ENCODE peak calls at places on chromosomes 11 and 22, in four cellular contexts. R is K562, F is H1, P is HepG2. O is an unnamed sample.

GRCh38 chr11:60864856-60865513 is 2.4 kb upstream of the ZP1 start:
- DNase-seq in R (no peak), F (no peak), P (no peak), O (no peak)

GRCh38 chr11:94782446-94782845 is 14.3 kb downstream of the AMOTL1 start:
- DNase-seq in R (no peak), F (no peak), P (no peak), O (no peak)

GRCh38 chr11:120290945-120291344 is 34.2 kb upstream of the TLCD5 start:
- DNase-seq in R (no peak), F (no peak), P (no peak), O (no peak)

GRCh38 chr11:298406-299065 is 790 bp downstream of the IFITM5 start:
- DNase-seq in R (no peak), F (no peak), P (no peak), O (no peak)

GRCh38 chr22:30503551-30503950 is 1.9 kb downstream of the SEC14L4 start:
- DNase-seq in R (no peak), F (no peak), P (no peak), O (no peak)

GRCh38 chr22:42179616-42180015 is 49.0 kb upstream of the CYP2D6 start:
- DNase-seq in R (no peak), F (no peak), P (no peak), O (no peak)

GRCh38 chr11:46845440-46845739 is 690 bp downstream of the CKAP5 start:
- DNase-seq in R (no peak), F (no peak), P (no peak), O (no peak)

GRCh38 chr11:119754656-119755350 is 25.8 kb upstream of the NECTIN1 start:
- DNase-seq in R (no peak), F (no peak), P (no peak), O (no peak)

GRCh38 chr11:69697861-69698260 is 6.0 kb downstream of the FGF19 start:
- DNase-seq in R (no peak), F (no peak), P (no peak), O (no peak)

GRCh38 chr22:38718414-38718813 is 12.7 kb downstream of the GTPBP1 start:
- DNase-seq in R (no peak), F (no peak), P (peak; percentile 47), O (peak; percentile 84)

GRCh38 chr22:36612458-36612857 is 83.5 kb upstream of the EIF3D start:
- DNase-seq in R (no peak), F (no peak), P (no peak), O (no peak)

GRCh38 chr11:121236115-121237001 is 56.2 kb upstream of the SC5D start:
- DNase-seq in R (no peak), F (no peak), P (no peak), O (no peak)

GRCh38 chr11:106410902-106411301 is 333.4 kb downstream of the AASDHPPT start:
- DNase-seq in R (no peak), F (no peak), P (no peak), O (no peak)

DNA sequence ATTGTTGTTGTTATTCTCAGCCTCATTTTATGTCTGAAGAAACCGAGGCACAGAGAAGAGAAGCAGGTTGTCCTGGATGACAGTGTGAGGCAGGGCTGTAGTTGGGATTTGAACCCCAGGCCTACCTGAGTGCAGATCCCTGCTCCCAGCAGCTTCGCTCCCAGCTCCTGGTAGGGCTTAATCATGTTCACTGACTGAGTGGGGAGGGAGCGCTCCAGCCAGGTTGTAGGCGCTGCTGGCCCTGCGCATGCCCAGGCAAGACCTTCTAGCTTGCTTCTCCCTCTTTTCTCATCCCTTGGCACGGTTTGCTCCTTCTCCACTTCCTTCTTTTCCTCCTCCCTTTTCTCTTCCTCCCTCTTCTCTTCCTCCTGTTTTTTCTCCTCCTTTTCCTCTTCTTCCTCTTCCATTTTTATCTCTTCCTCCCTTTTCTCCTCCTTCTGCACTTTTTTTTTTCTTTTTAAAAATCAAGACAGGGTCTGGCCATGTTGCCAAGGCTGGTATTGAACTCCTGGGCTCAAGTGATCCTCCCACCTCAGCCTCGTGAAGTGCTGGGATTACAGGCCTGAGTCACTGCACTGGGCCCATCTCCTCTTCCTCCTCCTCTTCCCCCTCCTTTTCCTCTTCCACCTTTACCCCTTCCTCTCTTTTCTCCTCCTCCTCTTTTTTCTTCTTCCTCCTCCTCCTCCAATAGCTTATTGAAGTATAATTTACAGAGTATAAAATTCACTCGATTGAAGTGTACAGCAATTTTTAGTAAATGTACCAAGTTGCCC is 109.3 kb downstream of the KIAA1671 start:
- DNase-seq in R (no peak), F (no peak), P (no peak), O (no peak)
- TF ChIP-seq RNF2 in R (no peak), F (no peak), P (no peak), O (no peak)

GRCh38 chr11:64936539-64936938 is 846 bp upstream of the GPHA2 start:
- DNase-seq in R (no peak), F (no peak), P (no peak), O (no peak)
- TF ChIP-seq RAD21 in R (no peak), F (no peak), P (no peak), O (no peak)

DNA sequence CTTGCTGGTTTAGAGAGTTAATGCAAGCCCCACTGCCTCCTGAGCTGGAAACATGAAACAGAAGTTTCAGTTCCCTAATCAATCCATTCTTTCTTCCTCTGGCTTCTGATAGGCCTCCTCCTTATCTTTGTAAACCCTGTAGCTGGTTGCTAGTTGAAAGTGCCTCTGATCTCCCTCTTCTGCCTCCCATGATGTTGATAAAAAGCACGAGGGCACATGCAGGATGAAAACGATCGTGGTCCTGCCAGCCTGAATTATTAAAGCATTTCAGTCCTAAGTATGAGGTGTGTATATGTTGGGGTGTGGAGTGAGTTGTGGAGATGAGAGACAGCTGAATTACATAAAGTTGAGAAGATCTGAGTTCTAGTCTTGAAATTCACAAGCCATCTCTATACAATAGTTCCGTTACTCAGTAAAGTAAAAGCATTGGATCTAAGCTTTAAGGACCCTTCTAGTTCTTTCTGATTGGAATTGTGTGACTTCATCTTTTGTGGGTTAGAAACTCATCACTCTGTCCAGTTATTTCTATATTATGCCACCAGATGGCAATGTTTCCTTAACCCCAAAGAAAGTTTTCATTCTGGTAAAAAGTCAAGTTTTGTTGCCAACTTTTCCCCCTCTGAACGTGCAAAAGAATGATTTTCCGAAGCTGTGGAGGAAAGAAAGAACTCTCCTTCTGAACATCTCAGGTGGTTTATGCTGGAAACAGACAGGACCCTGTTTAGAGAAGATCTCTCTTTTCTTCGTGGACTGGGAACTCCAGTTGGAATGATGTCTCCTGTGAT is 34.8 kb upstream of the EHF start:
- DNase-seq in R (peak; percentile 39), F (no peak), P (peak; percentile 70), O (peak; percentile 79)
- TF ChIP-seq RNF2 in R (no peak), F (no peak), P (no peak), O (no peak)

GRCh38 chr11:76589945-76590630 is 80.5 kb downstream of the LRRC32 start:
- DNase-seq in R (no peak), F (no peak), P (no peak), O (no peak)
- TF ChIP-seq RAD21 in R (no peak), F (no peak), P (no peak), O (no peak)

DNA sequence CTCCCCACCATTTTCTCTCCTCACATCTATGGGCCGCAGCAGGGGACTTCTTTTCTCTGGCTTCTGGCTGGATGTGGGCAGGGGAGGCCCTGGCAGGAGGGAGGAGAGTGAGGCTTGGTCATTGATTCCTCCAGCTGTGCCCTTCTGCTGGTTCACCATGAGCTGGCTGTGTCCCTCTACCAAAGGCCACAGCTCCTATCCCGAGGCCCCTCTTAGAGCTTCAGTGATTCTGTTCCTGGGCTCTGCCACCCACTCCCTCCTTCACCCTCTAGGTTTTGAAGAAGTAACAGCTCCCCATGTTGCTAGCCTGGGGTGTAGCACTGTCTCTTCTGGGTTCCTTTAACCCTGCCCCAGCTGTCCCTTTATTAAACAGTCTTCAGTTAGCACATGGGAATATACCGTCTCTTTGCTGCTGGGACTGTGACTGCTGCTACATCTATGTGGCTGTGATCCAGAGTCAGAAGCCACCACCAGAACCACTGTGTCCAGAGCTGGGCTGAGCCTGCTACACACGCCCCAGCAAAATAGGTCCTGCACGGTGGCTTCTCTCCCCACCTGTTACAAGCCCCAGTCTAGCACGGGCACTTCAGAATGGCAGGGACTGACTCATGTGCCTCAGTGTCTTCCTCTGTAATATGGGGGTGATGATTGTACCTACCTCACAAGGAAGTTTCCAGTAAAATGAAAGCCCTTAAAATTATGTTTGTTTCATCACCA is 578 bp upstream of the PARVG start:
- DNase-seq in R (no peak), F (no peak), P (no peak), O (no peak)
- TF ChIP-seq RNF2 in R (no peak), F (no peak), P (no peak), O (no peak)

GRCh38 chr11:102111787-102112653 is 1.8 kb downstream of the YAP1 start:
- DNase-seq in R (no peak), F (no peak), P (peak; percentile 97), O (peak; percentile 89)

GRCh38 chr11:102110761-102111010 is 439 bp downstream of the YAP1 start:
- DNase-seq in R (no peak), F (no peak), P (no peak), O (no peak)

GRCh38 chr11:102109896-102110760 is at the start of gene YAP1:
- DNase-seq in R (peak; percentile 43), F (peak; percentile 91), P (peak; percentile 83), O (peak; percentile 25)

GRCh38 chr11:102112654-102112926 is 2.3 kb downstream of the YAP1 start:
- DNase-seq in R (no peak), F (peak; percentile 30), P (no peak), O (no peak)

GRCh38 chr11:102111011-102111786 is 952 bp downstream of the YAP1 start:
- DNase-seq in R (no peak), F (peak; percentile 90), P (peak; percentile 94), O (peak; percentile 69)
- TF ChIP-seq RAD21 in R (no peak), F (no peak), P (peak; percentile 21), O (no peak)

DNA sequence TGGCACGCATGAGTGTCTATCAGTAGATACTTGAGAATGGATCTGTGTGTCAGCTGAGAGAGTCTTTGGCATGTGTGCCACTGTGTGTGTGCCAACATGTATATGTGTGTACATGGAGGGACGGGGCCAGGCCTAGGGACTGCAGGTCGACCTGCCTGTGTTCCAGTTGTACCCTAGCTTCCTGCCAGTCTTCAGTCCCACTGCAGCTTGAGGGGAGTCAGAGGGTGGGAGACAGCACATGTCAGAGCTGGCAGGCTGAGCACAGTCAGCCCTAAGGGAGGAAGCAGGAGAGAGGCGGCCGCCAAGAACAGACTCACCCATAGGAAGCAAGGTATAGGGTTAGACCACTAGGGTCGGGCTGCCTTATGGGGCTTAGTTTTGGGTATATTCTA is 5.6 kb downstream of the CLCF1 start:
- DNase-seq in R (no peak), F (no peak), P (no peak), O (no peak)
- TF ChIP-seq RNF2 in R (no peak), F (no peak), P (no peak), O (no peak)

DNA sequence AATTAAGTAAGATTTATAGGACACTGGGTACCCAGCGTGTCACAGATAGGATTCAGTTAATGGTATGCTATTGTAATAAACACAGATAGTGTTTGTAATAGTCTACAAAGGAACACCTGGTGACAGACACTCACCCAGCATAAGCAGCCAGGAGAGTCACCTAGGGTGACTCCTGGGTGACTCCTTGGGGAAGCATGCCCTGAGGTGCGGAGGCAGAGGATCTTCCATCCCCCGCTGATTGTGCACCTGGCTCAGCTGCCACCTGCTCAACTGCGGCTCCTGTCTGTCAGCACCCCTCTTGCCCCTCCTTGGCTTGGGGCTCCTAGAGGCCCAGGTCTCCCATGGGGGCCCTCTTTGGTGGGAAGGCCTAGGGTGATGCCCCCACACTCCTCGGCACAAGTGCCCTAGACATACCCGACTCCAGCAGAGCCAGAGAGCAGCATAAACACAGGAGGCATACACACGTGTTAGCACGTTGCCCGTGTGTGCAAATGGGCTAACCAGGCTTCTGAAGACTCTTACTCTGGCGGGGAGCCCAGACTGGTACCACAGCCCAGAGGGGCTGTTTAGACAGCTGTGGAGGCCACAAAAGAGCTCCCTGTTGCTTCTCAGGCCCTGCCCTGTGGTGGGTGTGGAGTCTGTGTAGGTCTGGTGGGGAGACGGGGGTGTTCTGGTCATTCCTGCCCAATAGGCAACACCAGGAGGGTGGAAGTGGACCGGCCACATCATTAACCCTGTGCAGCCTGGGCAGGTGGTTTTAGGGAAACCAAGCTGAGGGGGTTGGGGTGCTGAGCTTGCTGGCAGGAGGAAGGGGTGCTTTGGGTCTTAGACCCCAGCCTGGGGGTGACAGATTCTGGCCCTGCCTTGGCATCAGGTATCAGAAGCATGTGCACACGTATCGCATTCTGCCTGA is 3.0 kb downstream of the INPPL1 start:
- DNase-seq in R (no peak), F (no peak), P (no peak), O (no peak)
- TF ChIP-seq RAD21 in R (no peak), F (no peak), P (no peak), O (no peak)

O was measured in A549.